ENCODE peak calls at places on chromosomes 5 and 9, in five cellular contexts. L is aorta, V is testis, E is neuronal stem cell, X is PC-9. M is an unnamed sample.

GRCh38 chr5:1197876-1198666 is 3.3 kb upstream of the SLC6A19 start:
- DNase-seq in V (no peak), X (no peak), E (no peak), L (peak; percentile 33), M (no peak)

GRCh38 chr9:91415290-91415689 is 8.3 kb downstream of the NFIL3 start:
- DNase-seq in X (no peak), E (no peak), L (no peak), V (no peak), M (no peak)

GRCh38 chr9:35059438-35059837 is 13.0 kb downstream of the VCP start:
- DNase-seq in X (no peak), V (no peak), L (no peak), E (no peak), M (no peak)

GRCh38 chr9:30382271-30382670 is 2002.2 kb upstream of the ACO1 start:
- DNase-seq in L (no peak), X (no peak), E (no peak), V (no peak), M (no peak)

GRCh38 chr5:107542428-107542827 is 128.3 kb downstream of the EFNA5 start:
- DNase-seq in E (no peak), X (peak; percentile 97), V (peak; percentile 23), L (peak; percentile 86), M (peak; percentile 92)

GRCh38 chr5:40383719-40384651 is 295.7 kb upstream of the PTGER4 start:
- DNase-seq in X (peak; percentile 91), E (no peak), L (no peak), V (no peak), M (no peak)

GRCh38 chr5:129361441-129362025 is 98.6 kb upstream of the ADAMTS19 start:
- DNase-seq in V (no peak), E (no peak), X (no peak), L (no peak), M (no peak)

GRCh38 chr5:148615644-148616283 is 38.6 kb downstream of the HTR4 start:
- DNase-seq in X (no peak), V (no peak), L (no peak), E (no peak), M (no peak)

GRCh38 chr5:145245354-145245753 is 589.8 kb downstream of the PRELID2 start:
- DNase-seq in L (no peak), E (peak; percentile 40), V (no peak), X (no peak), M (no peak)

GRCh38 chr5:78509884-78510769 is 138.4 kb downstream of the LHFPL2 start:
- DNase-seq in L (peak; percentile 88), V (peak; percentile 71), E (no peak), X (no peak), M (peak; percentile 90)

GRCh38 chr5:86766103-86766502 is 148.4 kb downstream of the COX7C start:
- DNase-seq in V (no peak), L (no peak), X (no peak), E (no peak), M (no peak)

GRCh38 chr5:78537821-78538220 is 110.8 kb downstream of the LHFPL2 start:
- DNase-seq in X (no peak), E (no peak), L (no peak), V (no peak), M (no peak)

GRCh38 chr9:78676009-78676408 is 379.1 kb downstream of the PSAT1 start:
- DNase-seq in E (no peak), L (no peak), X (no peak), V (no peak), M (no peak)

GRCh38 chr9:133979124-133979920 is 12.8 kb downstream of the VAV2 start:
- DNase-seq in L (peak; percentile 54), X (no peak), E (no peak), V (no peak), M (peak; percentile 41)

GRCh38 chr5:141383345-141383744 is 803 bp downstream of the PCDHGA7 start:
- DNase-seq in V (no peak), X (no peak), E (no peak), L (no peak), M (no peak)
- H3K9me3 ChIP-seq in V (no peaks in the 10 kb centered on the region), X (no peaks in the 10 kb centered on the region), E (peaks cover 30% of the 10 kb centered on the region), L (peaks cover 20% of the 10 kb centered on the region), M (peaks cover 98% of the 10 kb centered on the region)

GRCh38 chr5:32095261-32095671 is 78.9 kb downstream of the GOLPH3 start:
- DNase-seq in X (no peak), L (no peak), V (peak; percentile 87), E (no peak), M (no peak)
- H3K27ac ChIP-seq in X (no peak overlapping the region), L (no peak overlapping the region), V (peak overlapping the region; percentile 83), E (no peak overlapping the region), M (peak overlapping the region; percentile 10)

DNA sequence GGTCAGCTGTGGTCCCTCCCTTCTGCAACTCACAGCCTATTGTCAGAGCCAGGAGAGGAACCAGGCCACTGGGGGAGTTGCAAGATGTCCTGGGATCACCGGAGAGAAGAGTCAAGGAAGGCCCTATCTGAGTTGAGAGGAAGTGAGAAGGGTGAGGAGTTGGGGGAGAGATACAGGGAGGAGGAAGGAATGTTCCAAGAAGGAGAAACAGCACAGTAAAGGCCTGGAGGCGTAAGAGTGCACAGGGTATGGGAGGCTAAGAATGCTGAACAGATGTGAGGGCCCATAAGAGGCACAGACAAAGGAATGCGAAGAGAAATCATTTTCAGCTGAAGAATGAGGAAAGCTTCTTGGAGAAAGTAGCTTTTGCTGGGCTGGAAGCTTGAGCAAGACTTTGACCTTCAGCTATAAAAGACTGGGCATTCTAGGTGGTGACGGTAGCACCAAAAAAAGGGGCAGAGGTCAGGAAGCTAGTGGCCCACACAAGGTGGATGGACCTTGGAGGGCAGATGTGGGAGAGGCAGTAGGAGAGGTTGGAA is 21.6 kb upstream of the CSF1R start:
- DNase-seq in V (no peak), X (no peak), L (no peak), E (no peak), M (no peak)
- H3K4me3 ChIP-seq in V (no peak overlapping the region), X (no peak overlapping the region), L (no peak overlapping the region), E (no peak overlapping the region), M (no peak overlapping the region)

DNA sequence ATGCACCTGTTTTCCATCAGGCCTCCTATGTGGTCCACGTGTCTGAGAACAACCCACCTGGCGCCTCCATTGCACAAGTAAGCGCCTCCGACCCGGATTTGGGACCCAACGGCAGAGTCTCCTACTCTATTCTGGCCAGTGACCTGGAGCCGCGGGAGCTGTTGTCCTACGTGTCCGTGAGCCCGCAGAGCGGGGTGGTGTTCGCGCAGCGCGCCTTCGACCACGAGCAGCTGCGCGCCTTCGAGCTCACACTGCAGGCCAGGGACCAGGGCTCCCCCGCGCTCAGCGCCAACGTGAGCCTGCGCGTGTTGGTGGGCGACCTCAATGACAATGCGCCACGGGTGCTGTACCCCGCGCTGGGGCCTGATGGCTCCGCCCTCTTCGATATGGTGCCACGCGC is 1.7 kb downstream of the PCDHGB1 start:
- DNase-seq in L (no peak), E (no peak), X (no peak), V (no peak), M (no peak)
- H3K9me3 ChIP-seq in L (peaks cover 35% of the 10 kb centered on the region), E (peaks cover 45% of the 10 kb centered on the region), X (no peaks in the 10 kb centered on the region), V (no peaks in the 10 kb centered on the region), M (peaks cover 87% of the 10 kb centered on the region)

DNA sequence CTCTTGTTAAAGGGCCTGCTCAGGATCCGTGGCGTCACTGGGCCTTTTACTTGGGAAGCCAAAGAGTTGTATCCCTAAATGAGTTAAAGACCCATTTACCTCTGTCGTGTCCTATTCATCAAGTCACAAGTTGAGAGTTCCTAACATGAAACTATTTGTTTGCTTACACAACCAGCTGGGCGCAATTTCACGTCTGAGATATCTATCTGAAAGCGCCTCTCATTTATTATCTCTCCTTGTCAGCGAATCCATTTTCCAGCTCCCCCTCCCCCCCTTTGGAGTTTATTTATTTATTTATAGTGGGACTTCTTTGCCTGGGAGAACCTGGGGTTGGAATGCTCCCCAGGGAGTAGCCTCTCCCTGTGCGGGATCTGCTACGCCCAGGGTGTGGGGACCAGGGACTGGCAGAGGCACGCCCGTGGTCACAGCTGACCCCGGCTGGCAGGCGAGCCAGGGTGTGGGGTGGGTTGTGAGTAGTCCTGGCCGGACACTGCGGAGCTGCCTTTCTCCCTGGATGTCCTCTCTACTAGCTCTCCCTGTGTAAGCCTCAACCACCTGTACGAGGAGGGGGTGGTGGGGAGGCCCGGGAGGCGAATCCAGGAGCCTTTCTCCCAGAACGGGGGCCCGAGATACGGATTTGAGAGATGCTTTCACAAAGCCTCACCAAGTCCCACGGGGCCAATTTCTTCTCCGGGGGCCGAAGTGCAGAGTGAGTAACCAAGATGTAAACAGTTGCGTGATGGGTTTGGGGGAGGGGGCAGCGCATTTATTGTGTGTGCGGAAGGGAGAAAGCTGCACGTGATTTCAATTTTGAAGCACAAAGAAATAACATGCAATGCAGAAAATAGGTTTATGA is 15.3 kb downstream of the NR2F1 start:
- DNase-seq in X (no peak), L (no peak), E (no peak), V (no peak), M (no peak)
- H3K27ac ChIP-seq in X (no peak overlapping the region), L (no peak overlapping the region), E (no peak overlapping the region), V (no peak overlapping the region), M (no peak overlapping the region)

DNA sequence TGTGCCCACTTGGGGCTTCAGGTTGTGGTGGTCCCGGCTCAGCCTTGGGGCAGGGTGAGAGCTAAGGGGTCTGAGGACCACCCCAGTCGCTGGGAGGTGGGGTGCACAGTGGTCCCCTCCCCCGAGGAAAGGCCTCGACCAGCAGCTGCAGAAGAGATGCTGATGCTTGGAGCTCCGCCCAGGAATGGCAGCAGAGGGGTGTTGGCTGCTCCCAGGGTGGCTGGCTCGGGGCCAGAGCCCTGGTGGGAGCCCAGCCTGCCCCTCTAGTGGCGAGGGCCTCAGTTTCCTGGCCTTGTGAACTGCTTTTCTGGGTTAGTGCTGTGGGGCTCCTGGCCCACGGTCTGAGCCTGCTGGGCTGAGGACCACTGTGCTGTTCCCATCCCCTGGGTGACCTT is 1.2 kb downstream of the DIPK1B start:
- DNase-seq in E (no peak), V (no peak), L (no peak), X (no peak), M (no peak)
- H3K4me3 ChIP-seq in E (peak overlapping the region; percentile 82), V (no peak overlapping the region), L (no peak overlapping the region), X (peak overlapping the region; percentile 68), M (no peak overlapping the region)